ENCODE peak calls at places on chromosome X, in seven cellular contexts. H is pancreas; R is CD8-positive, alpha-beta T cell; F is Calu3; S is tibial nerve; X is tibial artery; P is omental fat pad. A is an unnamed sample.
A peak's percentile ranks its signal among the peaks of the same experiment; 100 is the strongest.

GRCh38 chrX:44012484-44013096 is 39.4 kb upstream of the NDP start:
- DNase-seq in H (no peak), R (peak; percentile 18), F (peak; percentile 79), S (peak; percentile 5), X (peak; percentile 66), P (no peak), A (no peak)

GRCh38 chrX:15674514-15674898 is 9.9 kb upstream of the CLTRN start:
- DNase-seq in H (peak; percentile 99), R (peak; percentile 81), F (peak; percentile 87), S (peak; percentile 86), X (peak; percentile 95), P (peak; percentile 97), A (peak; percentile 94)

GRCh38 chrX:77431227-77431626 is 16.0 kb upstream of the FGF16 start:
- DNase-seq in H (no peak), R (no peak), F (no peak), S (peak; percentile 7), X (peak; percentile 71), P (no peak), A (no peak)

GRCh38 chrX:112761239-112762207 is 79.1 kb downstream of the AMOT start:
- DNase-seq in H (no peak), R (no peak), F (no peak), S (no peak), X (no peak), P (no peak), A (no peak)

GRCh38 chrX:96984538-96984937 is 100.8 kb downstream of the RPA4 start:
- DNase-seq in H (no peak), R (no peak), F (no peak), S (no peak), X (no peak), P (no peak), A (no peak)

GRCh38 chrX:24842486-24842885 is 148.8 kb downstream of the POLA1 start:
- DNase-seq in H (no peak), R (no peak), F (no peak), S (no peak), X (no peak), P (no peak), A (no peak)

GRCh38 chrX:118807151-118808017 is 16.2 kb upstream of the ZCCHC12 start:
- DNase-seq in H (no peak), R (peak; percentile 13), F (peak; percentile 51), S (peak; percentile 16), X (peak; percentile 68), P (no peak), A (no peak)

GRCh38 chrX:19627081-19627480 is 111.8 kb upstream of the MAP3K15 start:
- DNase-seq in H (no peak), R (no peak), F (no peak), S (no peak), X (peak; percentile 62), P (no peak), A (no peak)

GRCh38 chrX:1578511-1579173 is 12.8 kb upstream of the AKAP17A start:
- DNase-seq in H (no peak), R (no peak), F (no peak), S (no peak), X (no peak), P (no peak), A (no peak)

GRCh38 chrX:118383120-118383519 is 37.2 kb downstream of the WDR44 start:
- DNase-seq in H (no peak), R (no peak), F (no peak), S (no peak), X (no peak), P (no peak), A (no peak)

GRCh38 chrX:41148553-41148952 is 63.3 kb downstream of the USP9X start:
- DNase-seq in H (no peak), R (no peak), F (no peak), S (no peak), X (no peak), P (no peak), A (no peak)

GRCh38 chrX:9429767-9430166 is 35.1 kb upstream of the TBL1X start:
- DNase-seq in H (no peak), R (no peak), F (no peak), S (no peak), X (no peak), P (no peak), A (no peak)

GRCh38 chrX:11770320-11770719 is 12.3 kb downstream of the MSL3 start:
- DNase-seq in H (no peak), R (peak; percentile 47), F (peak; percentile 9), S (no peak), X (no peak), P (no peak), A (no peak)

GRCh38 chrX:72554448-72555140 is 18.0 kb downstream of the HDAC8 start:
- DNase-seq in H (no peak), R (no peak), F (peak; percentile 78), S (no peak), X (peak; percentile 67), P (no peak), A (no peak)

GRCh38 chrX:39574178-39574577 is 523.6 kb downstream of the BCOR start:
- DNase-seq in H (no peak), R (no peak), F (no peak), S (no peak), X (no peak), P (no peak), A (no peak)

GRCh38 chrX:75746891-75747639 is 38.0 kb downstream of the MAGEE2 start:
- DNase-seq in H (no peak), R (peak; percentile 10), F (peak; percentile 24), S (peak; percentile 7), X (no peak), P (no peak), A (no peak)

GRCh38 chrX:142156567-142156966 is 48.5 kb downstream of the MAGEC2 start:
- DNase-seq in H (peak; percentile 38), R (no peak), F (no peak), S (no peak), X (no peak), P (no peak), A (no peak)

GRCh38 chrX:47483310-47484268 is 567 bp upstream of the ZNF41 start:
- DNase-seq in H (no peak), R (no peak), F (peak; percentile 11), S (peak; percentile 7), X (no peak), P (no peak), A (no peak)

GRCh38 chrX:40410859-40411258 is 169.9 kb upstream of the ATP6AP2 start:
- DNase-seq in H (no peak), R (no peak), F (no peak), S (no peak), X (no peak), P (no peak), A (no peak)

GRCh38 chrX:72620550-72621145 is 48.0 kb upstream of the HDAC8 start:
- DNase-seq in H (peak; percentile 60), R (peak; percentile 11), F (peak; percentile 73), S (peak; percentile 4), X (peak; percentile 83), P (no peak), A (no peak)

GRCh38 chrX:107117993-107118321 is 665 bp downstream of the RBM41 start:
- DNase-seq in H (no peak), R (no peak), F (no peak), S (no peak), X (no peak), P (no peak), A (no peak)

GRCh38 chrX:70755850-70756249 is 152.7 kb downstream of the TEX11 start:
- DNase-seq in H (peak; percentile 28), R (peak; percentile 52), F (no peak), S (no peak), X (no peak), P (no peak), A (no peak)

GRCh38 chrX:71228063-71228642 is 5.1 kb downstream of the GJB1 start:
- DNase-seq in H (no peak), R (no peak), F (no peak), S (no peak), X (no peak), P (no peak), A (no peak)

GRCh38 chrX:135086197-135086854 is 34.0 kb downstream of the ETDB start:
- DNase-seq in H (no peak), R (peak; percentile 27), F (peak; percentile 55), S (peak; percentile 38), X (no peak), P (no peak), A (no peak)

GRCh38 chrX:140022482-140022881 is 57.2 kb upstream of the CXorf66 start:
- DNase-seq in H (no peak), R (no peak), F (no peak), S (no peak), X (no peak), P (no peak), A (no peak)

GRCh38 chrX:100447563-100448397 is 37.7 kb upstream of the PCDH19 start:
- DNase-seq in H (no peak), R (peak; percentile 10), F (peak; percentile 52), S (peak; percentile 25), X (no peak), P (no peak), A (peak; percentile 7)

GRCh38 chrX:9804444-9804843 is 18.2 kb downstream of the SHROOM2 start:
- DNase-seq in H (no peak), R (no peak), F (no peak), S (no peak), X (no peak), P (no peak), A (no peak)

GRCh38 chrX:150870059-150870458 is 28.4 kb downstream of the CD99L2 start:
- DNase-seq in H (no peak), R (no peak), F (no peak), S (no peak), X (no peak), P (no peak), A (no peak)
- TF ChIP-seq CTCF in H (no peak), R (no peak), F (no peak), S (no peak), X (no peak), P (no peak), A (no peak)

GRCh38 chrX:2610246-2611170 is 80.6 kb upstream of the CD99 start:
- DNase-seq in H (no peak), R (no peak), F (no peak), S (no peak), X (no peak), P (no peak), A (no peak)
- TF ChIP-seq CTCF in H (no peak), R (no peak), F (no peak), S (no peak), X (no peak), P (no peak), A (no peak)

DNA sequence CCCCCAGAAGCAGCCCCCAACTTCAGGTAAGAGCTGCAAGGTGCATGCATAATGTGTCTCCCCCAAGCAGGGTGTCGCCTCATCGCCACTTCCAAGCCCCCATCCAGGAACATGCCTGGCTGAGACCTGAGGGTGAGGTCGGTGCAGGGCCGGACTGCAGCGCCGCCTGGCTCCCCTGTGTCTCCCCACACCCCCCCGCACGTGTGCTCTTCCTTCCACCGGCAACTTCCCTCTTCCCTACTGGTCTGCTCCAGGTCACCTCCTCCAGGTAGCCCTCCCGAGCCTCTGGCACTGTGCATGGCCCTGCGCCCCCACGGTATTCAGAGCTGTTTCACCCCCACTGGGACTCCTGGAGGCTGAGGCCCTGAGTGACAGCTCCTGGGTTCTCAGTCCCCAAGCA is 2.2 kb upstream of the BGN start:
- DNase-seq in H (no peak), R (no peak), F (no peak), S (no peak), X (no peak), P (no peak), A (no peak)
- TF ChIP-seq CTCF in H (no peak), R (no peak), F (no peak), S (no peak), X (no peak), P (no peak), A (no peak)

DNA sequence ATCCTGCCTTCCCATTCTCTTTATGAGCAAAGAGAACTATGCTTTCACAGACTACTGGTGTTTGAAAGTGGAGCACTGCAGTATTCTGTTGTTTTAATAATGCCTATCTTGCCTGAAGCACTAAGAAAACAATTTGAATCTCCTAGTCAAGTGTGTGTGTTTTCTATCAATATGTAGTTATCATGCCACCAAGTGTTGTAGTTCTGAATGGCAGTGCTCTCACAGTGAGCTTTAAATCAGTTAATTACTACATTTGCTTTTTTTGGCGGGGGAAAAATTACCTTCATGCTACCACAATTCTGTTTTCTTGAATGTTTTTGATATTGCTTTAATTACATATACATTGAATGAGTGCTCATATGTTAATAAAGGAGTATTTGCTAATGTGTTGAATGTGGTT is 143.6 kb upstream of the FAM47A start:
- DNase-seq in H (no peak), R (no peak), F (no peak), S (no peak), X (no peak), P (no peak), A (no peak)
- TF ChIP-seq CTCF in H (no peak), R (no peak), F (no peak), S (no peak), X (no peak), P (no peak), A (no peak)